ENCODE peak calls at places on chromosomes 12 and 14, in five cellular contexts. W is neuronal stem cell, J is trophoblast cell, N is H1, T is H9. B is an unnamed sample.

GRCh38 chr14:67806228-67806627 is 10.2 kb downstream of the ZFYVE26 start:
- DNase-seq in W (no peak), J (no peak), N (no peak), T (no peak), B (no peak)

GRCh38 chr12:132672678-132673077 is 14.5 kb downstream of the POLE start:
- DNase-seq in W (no peak), J (no peak), N (no peak), T (no peak), B (no peak)

GRCh38 chr12:120118710-120119097 is 2.2 kb upstream of the RAB35 start:
- DNase-seq in W (no peak), J (no peak), N (no peak), T (no peak), B (no peak)

GRCh38 chr14:73472182-73473114 is 14.1 kb upstream of the NUMB start:
- DNase-seq in W (peak; percentile 33), J (no peak), N (no peak), T (no peak), B (peak; percentile 75)

GRCh38 chr14:68663385-68664076 is 129.3 kb downstream of the ZFP36L1 start:
- DNase-seq in W (no peak), J (no peak), N (no peak), T (no peak), B (no peak)

GRCh38 chr12:67752226-67752732 is 103.7 kb downstream of the DYRK2 start:
- DNase-seq in W (no peak), J (no peak), N (no peak), T (no peak), B (no peak)

GRCh38 chr14:26017270-26017669 is 580.6 kb downstream of the NOVA1 start:
- DNase-seq in W (no peak), J (no peak), N (no peak), T (no peak), B (no peak)

GRCh38 chr12:107079172-107080011 is 14.0 kb downstream of the CRY1 start:
- DNase-seq in W (no peak), J (peak; percentile 15), N (no peak), T (no peak), B (peak; percentile 55)

GRCh38 chr14:49858383-49858782 is 5.8 kb upstream of the NEMF start:
- DNase-seq in W (no peak), J (no peak), N (no peak), T (no peak), B (no peak)

GRCh38 chr12:59444932-59445331 is 150.9 kb upstream of the SLC16A7 start:
- DNase-seq in W (no peak), J (no peak), N (no peak), T (no peak), B (no peak)

GRCh38 chr12:23431006-23431405 is 518.5 kb downstream of the SOX5 start:
- DNase-seq in W (no peak), J (no peak), N (no peak), T (no peak), B (no peak)

GRCh38 chr14:24098229-24098926 is 4.3 kb downstream of the PCK2 start:
- DNase-seq in W (no peak), J (no peak), N (no peak), T (no peak), B (no peak)

GRCh38 chr14:23052182-23052623 is 5.1 kb downstream of the CDH24 start:
- DNase-seq in W (no peak), J (no peak), N (no peak), T (peak; percentile 73), B (no peak)

GRCh38 chr14:33949051-33950037 is 1.5 kb downstream of the EGLN3 start:
- DNase-seq in W (no peak), J (no peak), N (no peak), T (no peak), B (peak; percentile 2)

GRCh38 chr14:81401420-81402122 is 1.4 kb upstream of the STON2 start:
- DNase-seq in W (no peak), J (peak; percentile 34), N (no peak), T (no peak), B (peak; percentile 44)

GRCh38 chr14:59333235-59333634 is 131.9 kb downstream of the GPR135 start:
- DNase-seq in W (no peak), J (no peak), N (no peak), T (no peak), B (no peak)

GRCh38 chr12:65204886-65205525 is 35.6 kb downstream of the LEMD3 start:
- DNase-seq in W (no peak), J (no peak), N (no peak), T (no peak), B (no peak)

GRCh38 chr12:132429932-132430643 is 59.9 kb upstream of the FBRSL1 start:
- DNase-seq in W (no peak), J (no peak), N (no peak), T (peak; percentile 89), B (no peak)

GRCh38 chr14:99755068-99755405 is 38.2 kb upstream of the EML1 start:
- DNase-seq in W (no peak), J (no peak), N (no peak), T (no peak), B (no peak)

GRCh38 chr12:52821826-52822660 is 8.1 kb upstream of the KRT4 start:
- DNase-seq in W (no peak), J (no peak), N (no peak), T (no peak), B (no peak)

GRCh38 chr12:80607361-80608135 is 99.9 kb upstream of the MYF6 start:
- DNase-seq in W (no peak), J (no peak), N (no peak), T (no peak), B (no peak)

GRCh38 chr12:91186189-91186588 is 3.6 kb upstream of the DCN start:
- DNase-seq in W (no peak), J (no peak), N (no peak), T (no peak), B (no peak)

GRCh38 chr14:35335388-35336092 is 43.4 kb downstream of the PSMA6 start:
- DNase-seq in W (no peak), J (peak; percentile 57), N (no peak), T (no peak), B (peak; percentile 53)

GRCh38 chr14:34749408-34749807 is 35.0 kb upstream of the CFL2 start:
- DNase-seq in W (no peak), J (no peak), N (no peak), T (no peak), B (no peak)

GRCh38 chr12:98419101-98419794 is 96.1 kb upstream of the TMPO start:
- DNase-seq in W (no peak), J (no peak), N (no peak), T (no peak), B (no peak)
- H3K14ac ChIP-seq in W (no peak overlapping the region), J (no peak overlapping the region), N (no peak overlapping the region), T (no peak overlapping the region), B (no peak overlapping the region)

GRCh38 chr12:95495433-95495832 is 21.5 kb downstream of the METAP2 start:
- DNase-seq in W (no peak), J (no peak), N (no peak), T (no peak), B (no peak)
- H2BK12ac ChIP-seq in W (no peak overlapping the region), J (no peak overlapping the region), N (no peak overlapping the region), T (no peak overlapping the region), B (no peak overlapping the region)

DNA sequence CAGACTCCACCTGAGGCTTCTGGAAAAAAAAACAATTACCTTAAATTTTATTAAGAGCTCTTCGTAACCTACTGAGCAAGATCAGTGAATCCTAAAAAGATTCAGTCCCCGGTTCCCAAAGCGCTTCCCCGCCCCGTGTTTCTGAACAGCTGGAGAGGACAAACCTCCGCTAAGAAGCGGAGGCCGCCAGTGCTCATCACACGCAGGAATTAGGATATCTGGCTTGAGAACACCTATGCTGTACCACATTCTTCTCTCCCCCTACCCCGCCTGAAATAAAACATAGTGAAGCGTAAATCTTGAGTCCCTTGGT is 806 bp upstream of the WDR20 start:
- DNase-seq in W (no peak), J (peak; percentile 24), N (no peak), T (no peak), B (no peak)
- H2AK5ac ChIP-seq in W (no peak overlapping the region), J (no peak overlapping the region), N (no peak overlapping the region), T (no peak overlapping the region), B (no peak overlapping the region)

DNA sequence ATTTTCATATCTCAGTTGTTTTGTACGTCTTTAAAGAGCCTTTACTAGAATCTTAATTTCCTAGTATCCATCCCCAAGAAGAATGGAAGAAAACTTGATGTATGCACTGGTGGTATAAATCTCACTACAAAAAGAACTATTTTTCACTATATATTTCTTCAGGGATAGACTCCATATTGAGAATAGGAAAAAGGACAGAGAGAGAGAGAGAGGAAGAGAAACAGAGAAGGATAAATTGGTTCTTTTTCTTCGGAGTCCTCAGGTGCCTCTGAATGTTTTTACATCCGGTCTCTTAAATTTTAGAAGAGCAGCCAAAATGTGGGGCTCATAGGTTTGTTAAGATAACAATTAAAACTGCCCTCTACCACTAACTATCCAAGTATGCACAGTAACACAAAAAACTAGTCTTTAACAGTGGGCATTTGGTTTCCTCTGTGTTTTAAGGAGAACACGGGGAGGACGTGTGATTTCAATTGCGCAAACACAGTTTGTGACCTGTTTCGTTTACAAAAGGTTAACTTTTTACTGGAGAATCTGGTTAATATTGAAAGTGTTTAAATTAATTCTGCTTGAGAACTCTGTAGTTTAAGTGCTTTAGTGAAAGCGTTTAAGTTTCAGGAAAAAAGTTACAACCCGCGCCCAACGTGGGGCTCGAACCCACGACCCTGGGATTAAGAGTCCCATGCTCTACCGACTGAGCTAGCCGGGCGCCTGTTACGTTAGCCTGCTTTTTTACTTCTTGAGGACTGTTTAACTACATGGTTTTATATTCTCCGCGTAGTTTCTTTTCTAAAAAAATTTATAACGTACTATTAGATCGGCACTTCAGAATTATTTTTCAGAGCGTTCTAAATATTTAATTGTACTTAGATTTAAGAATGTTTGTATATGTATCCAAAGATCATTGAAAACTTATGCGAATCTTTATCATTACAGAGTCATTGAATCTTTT is 5.1 kb upstream of the PSMA3 start:
- DNase-seq in W (peak; percentile 62), J (peak; percentile 78), N (peak; percentile 29), T (peak; percentile 56), B (peak; percentile 78)
- H3K14ac ChIP-seq in W (no peak overlapping the region), J (no peak overlapping the region), N (no peak overlapping the region), T (no peak overlapping the region), B (no peak overlapping the region)

DNA sequence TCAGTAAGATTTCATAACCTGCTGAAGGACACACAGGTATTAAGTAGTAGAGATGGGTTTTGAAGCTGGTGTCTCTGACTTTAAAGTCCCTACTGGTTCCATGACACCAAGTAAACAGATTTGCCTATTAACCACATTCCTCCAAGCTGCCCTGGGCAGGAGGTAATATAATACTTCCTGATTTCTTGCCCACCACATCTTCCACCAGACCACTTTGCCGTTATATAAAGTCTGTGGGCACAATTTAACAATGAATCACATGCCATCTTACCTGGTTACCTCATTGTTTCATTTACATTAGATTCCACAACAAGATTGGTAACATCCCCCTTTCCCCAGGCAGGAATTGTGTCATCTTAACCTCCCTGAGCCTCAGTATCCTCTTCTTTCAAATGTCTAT is 910 bp upstream of the LRRC23 start:
- DNase-seq in W (no peak), J (no peak), N (no peak), T (no peak), B (no peak)
- H2BK12ac ChIP-seq in W (no peak overlapping the region), J (no peak overlapping the region), N (no peak overlapping the region), T (no peak overlapping the region), B (no peak overlapping the region)

DNA sequence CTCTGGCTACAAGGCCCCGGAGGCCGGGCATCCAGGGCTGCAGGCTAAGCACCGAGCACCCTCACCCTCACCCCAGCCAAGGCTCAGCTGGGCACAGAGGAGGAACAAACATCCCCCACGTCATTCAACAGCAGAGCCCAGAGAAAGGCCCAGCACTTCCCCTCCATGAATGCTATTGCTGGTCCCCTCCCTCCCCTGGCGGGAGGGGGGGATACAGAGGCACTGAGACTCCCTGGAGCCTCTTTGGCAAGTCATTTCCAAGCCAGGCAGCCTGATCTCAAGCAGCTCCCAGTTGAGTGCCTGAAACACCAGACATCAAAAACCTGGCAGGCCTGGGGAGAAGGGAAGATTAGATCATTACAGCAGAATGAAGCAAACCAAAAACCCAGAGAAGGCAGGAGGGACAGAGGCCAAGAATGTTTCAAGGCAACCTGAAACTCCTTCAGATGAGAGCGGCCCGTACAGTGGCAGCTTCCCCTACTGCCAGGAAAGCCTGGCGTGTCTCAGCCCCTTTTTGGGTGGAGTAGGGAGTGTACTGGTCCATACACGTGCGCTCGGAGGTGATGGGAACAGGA is 92.1 kb downstream of the LRRC74A start:
- DNase-seq in W (no peak), J (peak; percentile 68), N (no peak), T (no peak), B (peak; percentile 89)
- H2AK5ac ChIP-seq in W (peak overlapping the region; percentile 52), J (peak overlapping the region; percentile 78), N (peak overlapping the region; percentile 98), T (no peak overlapping the region), B (peak overlapping the region; percentile 82)